ENCODE peak calls at places on chromosome 6, in eight cellular contexts. D is RWPE2; F is mucosa of descending colon; O is heart left ventricle; H is CD8-positive, alpha-beta memory T cell; L is adrenal gland; C is psoas muscle; U is hepatocyte. X is an unnamed sample. For H3K4me1, the result is how much of the 10 kb centered on the place peaks cover.

GRCh38 chr6:13711384-13711725 is 280 bp downstream of the RANBP9 start:
- DNase-seq in D (no peak), F (no peak), O (no peak), H (no peak), L (no peak), C (no peak), U (no peak), X (no peak)

GRCh38 chr6:122033564-122034181 is 365.8 kb upstream of the HSF2 start:
- DNase-seq in D (no peak), F (no peak), O (no peak), H (peak), L (no peak), C (no peak), U (peak), X (no peak)

GRCh38 chr6:144659202-144659731 is 374.1 kb downstream of the UTRN start:
- DNase-seq in D (no peak), F (peak), O (peak), H (no peak), L (peak), C (no peak), U (peak), X (no peak)

GRCh38 chr6:10598084-10598960 is 77.2 kb downstream of the GCNT2 start:
- DNase-seq in D (no peak), F (no peak), O (no peak), H (no peak), L (no peak), C (no peak), U (no peak), X (no peak)

GRCh38 chr6:36911946-36912555 is 26.3 kb downstream of the C6orf89 start:
- DNase-seq in D (no peak), F (no peak), O (no peak), H (peak), L (no peak), C (no peak), U (no peak), X (no peak)

GRCh38 chr6:39114707-39115599 is at the start of gene SAYSD1:
- DNase-seq in D (peak), F (peak), O (peak), H (peak), L (peak), C (peak), U (peak), X (peak)

GRCh38 chr6:53679446-53679933 is 13.9 kb upstream of the KLHL31 start:
- DNase-seq in D (no peak), F (no peak), O (no peak), H (peak), L (no peak), C (no peak), U (peak), X (no peak)

GRCh38 chr6:102216232-102216631 is 822.7 kb downstream of the GRIK2 start:
- DNase-seq in D (no peak), F (no peak), O (no peak), H (no peak), L (no peak), C (no peak), U (no peak), X (no peak)

GRCh38 chr6:118567974-118568373 is 19.9 kb downstream of the PLN start:
- DNase-seq in D (no peak), F (no peak), O (no peak), H (no peak), L (no peak), C (no peak), U (no peak), X (no peak)

GRCh38 chr6:89023591-89024441 is 56.7 kb upstream of the PNRC1 start:
- DNase-seq in D (no peak), F (no peak), O (peak), H (no peak), L (peak), C (no peak), U (no peak), X (no peak)

GRCh38 chr6:79946773-79947190 is 571 bp downstream of the ELOVL4 start:
- DNase-seq in D (peak), F (peak), O (no peak), H (peak), L (no peak), C (no peak), U (peak), X (no peak)

GRCh38 chr6:20497200-20497820 is 36.9 kb upstream of the CDKAL1 start:
- DNase-seq in D (no peak), F (no peak), O (no peak), H (no peak), L (no peak), C (no peak), U (no peak), X (no peak)

GRCh38 chr6:7087066-7087465 is 20.7 kb upstream of the RREB1 start:
- DNase-seq in D (no peak), F (peak), O (no peak), H (no peak), L (no peak), C (no peak), U (no peak), X (no peak)

GRCh38 chr6:34062156-34062555 is 83.7 kb downstream of the GRM4 start:
- DNase-seq in D (no peak), F (no peak), O (no peak), H (no peak), L (no peak), C (no peak), U (no peak), X (no peak)

GRCh38 chr6:43939281-43940070 is 169.5 kb downstream of the VEGFA start:
- DNase-seq in D (no peak), F (no peak), O (no peak), H (no peak), L (peak), C (no peak), U (no peak), X (no peak)

GRCh38 chr6:3292431-3293197 is 33.9 kb downstream of the PSMG4 start:
- DNase-seq in D (no peak), F (no peak), O (no peak), H (no peak), L (no peak), C (peak), U (no peak), X (no peak)

GRCh38 chr6:40755749-40756452 is 168.7 kb upstream of the LRFN2 start:
- DNase-seq in D (no peak), F (no peak), O (no peak), H (no peak), L (no peak), C (no peak), U (peak), X (no peak)

GRCh38 chr6:7267521-7268091 is 45.4 kb downstream of the SSR1 start:
- DNase-seq in D (peak), F (peak), O (no peak), H (no peak), L (peak), C (peak), U (peak), X (peak)

GRCh38 chr6:113449051-113449450 is 408.1 kb upstream of the MARCKS start:
- DNase-seq in D (no peak), F (no peak), O (no peak), H (no peak), L (no peak), C (no peak), U (no peak), X (no peak)

GRCh38 chr6:55963301-55963700 is 87.9 kb upstream of the BMP5 start:
- DNase-seq in D (no peak), F (no peak), O (no peak), H (no peak), L (no peak), C (no peak), U (no peak), X (no peak)

GRCh38 chr6:17971128-17972073 is 16.0 kb downstream of the KIF13A start:
- DNase-seq in D (no peak), F (no peak), O (peak), H (no peak), L (no peak), C (no peak), U (no peak), X (no peak)

GRCh38 chr6:36350082-36350481 is 13.4 kb upstream of the BNIP5 start:
- DNase-seq in D (no peak), F (no peak), O (no peak), H (no peak), L (no peak), C (no peak), U (no peak), X (no peak)

GRCh38 chr6:139473731-139474130 is 99.3 kb upstream of the CITED2 start:
- DNase-seq in D (no peak), F (no peak), O (no peak), H (no peak), L (no peak), C (no peak), U (no peak), X (no peak)

GRCh38 chr6:135537782-135538301 is 40.3 kb upstream of the AHI1 start:
- DNase-seq in D (no peak), F (no peak), O (no peak), H (no peak), L (no peak), C (no peak), U (no peak), X (no peak)

GRCh38 chr6:38270367-38270766 is 369.4 kb downstream of the BTBD9 start:
- DNase-seq in D (no peak), F (no peak), O (no peak), H (no peak), L (no peak), C (no peak), U (no peak), X (no peak)

GRCh38 chr6:26390504-26390903 is 7.6 kb downstream of the BTN2A2 start:
- DNase-seq in D (no peak), F (no peak), O (no peak), H (no peak), L (no peak), C (no peak), U (no peak), X (no peak)

GRCh38 chr6:35415065-35415880 is 36.9 kb upstream of the FANCE start:
- DNase-seq in D (no peak), F (peak), O (peak), H (no peak), L (peak), C (peak), U (peak), X (peak)

GRCh38 chr6:44829811-44830210 is 442.3 kb downstream of the CDC5L start:
- DNase-seq in D (no peak), F (no peak), O (no peak), H (no peak), L (no peak), C (no peak), U (no peak), X (no peak)

GRCh38 chr6:69775941-69776340 is 20.9 kb downstream of the LMBRD1 start:
- DNase-seq in D (no peak), F (no peak), O (no peak), H (no peak), L (no peak), C (no peak), U (no peak), X (no peak)

GRCh38 chr6:15409301-15410125 is 163.6 kb downstream of the JARID2 start:
- DNase-seq in D (no peak), F (no peak), O (no peak), H (no peak), L (no peak), C (no peak), U (no peak), X (no peak)

GRCh38 chr6:1792989-1793388 is 183.3 kb downstream of the FOXC1 start:
- DNase-seq in D (no peak), F (peak), O (no peak), H (no peak), L (no peak), C (no peak), U (no peak), X (no peak)

GRCh38 chr6:167762259-167762962 is 64.3 kb upstream of the AFDN start:
- DNase-seq in D (no peak), F (no peak), O (no peak), H (no peak), L (no peak), C (no peak), U (peak), X (no peak)

GRCh38 chr6:143806282-143807102 is 36.6 kb upstream of the LTV1 start:
- DNase-seq in D (no peak), F (peak), O (peak), H (no peak), L (peak), C (no peak), U (peak), X (peak)

GRCh38 chr6:31897612-31898199 is at the start of gene EHMT2:
- DNase-seq in D (no peak), F (peak), O (peak), H (peak), L (peak), C (peak), U (peak), X (peak)

GRCh38 chr6:31898200-31899011 is 908 bp upstream of the EHMT2 start:
- DNase-seq in D (no peak), F (peak), O (no peak), H (peak), L (peak), C (no peak), U (peak), X (no peak)

GRCh38 chr6:31896493-31896855 is 1.0 kb downstream of the EHMT2 start:
- DNase-seq in D (no peak), F (no peak), O (no peak), H (no peak), L (no peak), C (no peak), U (no peak), X (no peak)

GRCh38 chr6:31899215-31899614 is 1.7 kb upstream of the EHMT2 start:
- DNase-seq in D (no peak), F (no peak), O (no peak), H (no peak), L (no peak), C (no peak), U (no peak), X (no peak)

GRCh38 chr6:31896856-31897611 is 464 bp downstream of the EHMT2 start:
- DNase-seq in D (no peak), F (no peak), O (no peak), H (peak), L (no peak), C (no peak), U (peak), X (no peak)
- H3K4me1 ChIP-seq in D (under half), F (under half), O (under half), H (under half), L (under half), C (under half), U (under half), X (under half)

DNA sequence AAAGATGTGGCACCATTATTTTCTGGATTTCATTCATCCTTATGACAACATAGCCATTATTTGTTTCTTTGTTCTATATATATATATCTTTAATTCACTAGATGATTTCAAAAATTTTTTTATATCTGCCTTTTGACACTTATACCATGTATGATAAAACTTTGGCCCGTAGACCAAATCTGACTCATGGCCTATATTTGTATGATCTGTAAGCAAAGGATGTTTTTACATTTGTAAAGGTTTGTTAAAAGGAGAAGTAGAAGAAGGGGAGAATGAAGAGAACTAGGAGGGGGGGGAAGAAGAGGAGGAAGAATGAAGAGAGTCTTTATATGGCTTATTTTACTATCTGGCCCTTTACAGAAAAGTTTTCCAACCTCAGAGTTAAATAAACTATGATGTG is 279.7 kb downstream of the LAMA2 start:
- DNase-seq in D (no peak), F (no peak), O (no peak), H (no peak), L (no peak), C (no peak), U (no peak), X (no peak)
- H3K4me1 ChIP-seq in D (under half), F (under half), O (under half), H (under half), L (under half), C (under half), U (under half), X (under half)

DNA sequence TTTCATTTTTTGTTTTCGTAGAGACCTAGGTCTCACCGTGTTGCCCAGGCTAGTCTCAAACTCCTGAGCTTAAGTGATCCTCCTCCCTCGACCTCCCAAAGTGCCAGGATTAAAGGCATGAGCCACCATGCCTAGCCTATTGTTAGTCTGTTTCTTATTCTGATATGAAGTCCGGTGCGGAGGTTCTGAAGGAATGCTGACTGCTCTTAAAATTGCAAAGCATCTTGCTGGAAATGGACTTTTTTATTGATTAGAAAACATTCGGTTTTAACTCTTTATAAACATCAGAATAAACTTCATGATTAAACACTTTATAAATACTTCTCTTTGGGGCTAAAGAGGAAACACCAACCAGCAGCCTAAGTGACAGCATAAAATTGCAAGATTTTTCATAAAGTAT is 3.2 kb downstream of the TNFAIP3 start:
- DNase-seq in D (no peak), F (no peak), O (no peak), H (peak), L (no peak), C (no peak), U (no peak), X (no peak)
- H3K4me1 ChIP-seq in D (half or more), F (under half), O (under half), H (half or more), L (under half), C (half or more), U (under half), X (under half)

GRCh38 chr6:159729598-159729997 is 2.3 kb downstream of the WTAP start:
- DNase-seq in D (no peak), F (no peak), O (no peak), H (no peak), L (no peak), C (peak), U (peak), X (no peak)

GRCh38 chr6:159730277-159730676 is 3.0 kb downstream of the WTAP start:
- DNase-seq in D (no peak), F (no peak), O (no peak), H (no peak), L (no peak), C (no peak), U (no peak), X (no peak)

GRCh38 chr6:159727717-159728440 is 573 bp downstream of the WTAP start:
- DNase-seq in D (no peak), F (no peak), O (no peak), H (no peak), L (no peak), C (no peak), U (peak), X (peak)

GRCh38 chr6:159726918-159727716 is at the start of gene WTAP:
- DNase-seq in D (peak), F (peak), O (peak), H (peak), L (peak), C (peak), U (peak), X (peak)

GRCh38 chr6:159728552-159728951 is 1.2 kb downstream of the WTAP start:
- DNase-seq in D (no peak), F (no peak), O (no peak), H (no peak), L (no peak), C (no peak), U (no peak), X (no peak)
- H3K4me1 ChIP-seq in D (under half), F (under half), O (under half), H (under half), L (half or more), C (half or more), U (under half), X (under half)

GRCh38 chr6:152094992-152095592 is 287.6 kb downstream of the ESR1 start:
- DNase-seq in D (peak), F (peak), O (peak), H (no peak), L (peak), C (peak), U (peak), X (peak)
- H3K4me1 ChIP-seq in D (under half), F (under half), O (under half), H (under half), L (under half), C (half or more), U (under half), X (under half)

GRCh38 chr6:157976345-157977175 is 5.1 kb upstream of the SYNJ2 start:
- DNase-seq in D (no peak), F (no peak), O (no peak), H (no peak), L (no peak), C (no peak), U (no peak), X (no peak)
- H3K4me1 ChIP-seq in D (under half), F (under half), O (under half), H (under half), L (under half), C (under half), U (under half), X (under half)

GRCh38 chr6:166612471-166612881 is 14.6 kb downstream of the RPS6KA2 start:
- DNase-seq in D (no peak), F (no peak), O (no peak), H (no peak), L (no peak), C (no peak), U (no peak), X (no peak)
- H3K4me1 ChIP-seq in D (under half), F (under half), O (under half), H (under half), L (under half), C (half or more), U (under half), X (under half)

GRCh38 chr6:6025736-6026135 is 19.0 kb upstream of the NRN1 start:
- DNase-seq in D (no peak), F (no peak), O (no peak), H (no peak), L (no peak), C (no peak), U (no peak), X (no peak)
- H3K4me1 ChIP-seq in D (under half), F (under half), O (under half), H (under half), L (under half), C (under half), U (under half), X (under half)

DNA sequence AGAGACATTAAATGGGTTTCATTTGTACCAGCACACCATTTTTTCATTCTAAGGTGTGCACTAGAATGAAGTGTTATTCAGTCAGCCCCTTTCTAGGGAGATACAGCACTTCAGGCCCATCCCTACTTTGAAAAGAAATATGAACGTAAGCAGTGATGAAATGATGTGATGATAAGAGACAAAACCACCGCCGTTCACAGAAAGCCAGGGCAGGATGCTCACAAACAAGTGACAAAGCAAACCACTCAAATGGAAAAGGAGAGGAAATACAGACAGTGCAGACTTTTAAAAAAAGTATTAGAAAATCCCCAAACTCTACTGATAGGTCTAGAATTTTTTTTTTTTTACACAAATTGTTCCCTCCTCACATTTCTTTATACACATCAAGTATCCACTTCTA is 243.3 kb downstream of the GMPR start:
- DNase-seq in D (no peak), F (no peak), O (no peak), H (peak), L (no peak), C (no peak), U (no peak), X (no peak)
- H3K4me1 ChIP-seq in D (under half), F (under half), O (under half), H (half or more), L (under half), C (under half), U (under half), X (under half)

X was measured in lung.